ENCODE peak calls at places on chromosomes 1 and 21, in four cellular contexts. X, A, Z and W are unnamed samples.

GRCh38 chr1:226786550-226786949 is 47.5 kb upstream of the ITPKB start:
- DNase-seq in A (no peak), X (no peak), Z (no peak), W (no peak)

GRCh38 chr1:24020032-24020431 is 39.9 kb upstream of the SRSF10 start:
- DNase-seq in X (no peak), A (no peak), Z (peak), W (no peak)

GRCh38 chr1:199204231-199204630 is 565.4 kb downstream of the PTPRC start:
- DNase-seq in A (no peak), Z (no peak), X (no peak), W (no peak)

GRCh38 chr1:115428262-115428661 is 90.2 kb upstream of the NGF start:
- DNase-seq in Z (no peak), A (no peak), X (no peak), W (no peak)

GRCh38 chr1:81509619-81510018 is 291.1 kb upstream of the ADGRL2 start:
- DNase-seq in Z (no peak), X (peak), A (no peak), W (peak)

GRCh38 chr1:199292873-199293272 is 654.0 kb downstream of the PTPRC start:
- DNase-seq in X (no peak), Z (no peak), A (no peak), W (no peak)

GRCh38 chr1:54711536-54711935 is 4.1 kb upstream of the TTC4 start:
- DNase-seq in A (no peak), Z (no peak), X (no peak), W (no peak)

GRCh38 chr1:224700915-224701531 is 84.9 kb downstream of the CNIH3 start:
- DNase-seq in Z (peak), X (peak), A (no peak), W (no peak)

GRCh38 chr1:186420923-186421322 is 40.0 kb downstream of the PDC start:
- DNase-seq in X (no peak), Z (no peak), A (peak), W (no peak)

GRCh38 chr1:162234571-162234970 is 142.1 kb downstream of the SPATA46 start:
- DNase-seq in A (no peak), Z (no peak), X (no peak), W (no peak)

GRCh38 chr1:42165511-42166210 is 1.1 kb upstream of the GUCA2A start:
- DNase-seq in A (no peak), X (peak), Z (peak), W (peak)

GRCh38 chr1:209029737-209030136 is 553.8 kb upstream of the CAMK1G start:
- DNase-seq in A (no peak), X (no peak), Z (no peak), W (no peak)

GRCh38 chr1:198575715-198576641 is 35.5 kb upstream of the ATP6V1G3 start:
- DNase-seq in A (no peak), X (peak), Z (no peak), W (no peak)

GRCh38 chr1:3533051-3534048 is 78.0 kb downstream of the MEGF6 start:
- DNase-seq in X (no peak), A (no peak), Z (no peak), W (no peak)

GRCh38 chr1:156551866-156552265 is 20.5 kb downstream of the IQGAP3 start:
- DNase-seq in A (no peak), Z (peak), X (peak), W (no peak)

GRCh38 chr1:157000686-157001085 is 44.9 kb downstream of the ARHGEF11 start:
- DNase-seq in A (no peak), Z (peak), X (peak), W (no peak)

GRCh38 chr1:41840592-41841246 is 78.0 kb downstream of the HIVEP3 start:
- DNase-seq in X (peak), Z (no peak), A (no peak), W (no peak)

GRCh38 chr1:199226163-199226562 is 587.3 kb downstream of the PTPRC start:
- DNase-seq in A (peak), X (peak), Z (peak), W (no peak)

GRCh38 chr1:174242856-174243255 is 83.5 kb downstream of the RABGAP1L start:
- DNase-seq in X (no peak), A (no peak), Z (no peak), W (no peak)

GRCh38 chr1:214515544-214516433 is 35.6 kb downstream of the PTPN14 start:
- DNase-seq in X (no peak), Z (no peak), A (no peak), W (no peak)

GRCh38 chr1:198520524-198521254 is 19.8 kb downstream of the ATP6V1G3 start:
- DNase-seq in X (peak), Z (no peak), A (no peak), W (no peak)

GRCh38 chr1:205440476-205441317 is 15.1 kb downstream of the BLACAT1 start:
- DNase-seq in X (peak), A (no peak), Z (peak), W (peak)

GRCh38 chr1:206812456-206812855 is 40.2 kb upstream of the IL10 start:
- DNase-seq in X (no peak), A (no peak), Z (no peak), W (no peak)

GRCh38 chr1:230104395-230105244 is 37.6 kb downstream of the GALNT2 start:
- DNase-seq in X (peak), Z (peak), A (peak), W (peak)

GRCh38 chr1:75529488-75529887 is 81.4 kb downstream of the SLC44A5 start:
- DNase-seq in Z (peak), X (no peak), A (no peak), W (peak)

GRCh38 chr1:229013981-229014380 is 256.9 kb upstream of the RAB4A start:
- DNase-seq in X (no peak), Z (no peak), A (no peak), W (no peak)

GRCh38 chr21:42515708-42516502 is 2.3 kb downstream of the SLC37A1 start:
- DNase-seq in A (no peak), X (peak), Z (no peak), W (no peak)

GRCh38 chr21:43866233-43866632 is 1.2 kb downstream of the AGPAT3 start:
- DNase-seq in A (peak), X (peak), Z (peak), W (no peak)

GRCh38 chr1:155226910-155227260 is 18.4 kb downstream of the MTX1 start:
- DNase-seq in Z (peak), A (no peak), X (peak), W (no peak)

GRCh38 chr1:56156937-56157336 is 422.4 kb downstream of the PLPP3 start:
- DNase-seq in Z (no peak), X (no peak), A (no peak), W (no peak)

GRCh38 chr1:112267929-112268328 is 128.1 kb upstream of the CTTNBP2NL start:
- DNase-seq in Z (no peak), A (no peak), X (no peak), W (no peak)

DNA sequence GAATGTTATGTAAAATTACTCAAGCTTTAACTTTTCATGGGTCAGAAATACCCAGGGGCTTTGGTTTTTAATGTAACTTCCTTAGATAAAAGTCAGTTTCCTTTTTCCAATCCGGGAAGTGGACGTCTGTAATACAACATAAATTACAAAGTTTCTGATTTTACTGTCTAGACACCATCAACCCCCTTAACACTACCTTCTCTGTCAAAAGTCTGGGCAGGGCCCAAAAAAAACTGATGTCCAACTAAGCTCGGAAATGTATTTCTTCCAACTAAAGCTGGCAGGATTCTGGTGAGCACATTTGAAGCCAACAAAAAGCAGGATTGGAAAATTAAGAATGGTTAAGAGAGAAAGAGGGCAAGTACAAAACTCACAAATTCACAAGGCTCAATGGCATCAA is 24.4 kb downstream of the DDAH1 start:
- DNase-seq in A (no peak), Z (no peak), X (no peak), W (no peak)
- TF ChIP-seq CTCF in A (no peak), Z (no peak), X (no peak), W (no peak)

GRCh38 chr1:89274431-89274857 is 1.8 kb upstream of the GBP5 start:
- DNase-seq in X (peak), Z (peak), A (no peak), W (no peak)
- H3K4me3 ChIP-seq in X (no peak), Z (no peak), A (no peak), W (no peak)

DNA sequence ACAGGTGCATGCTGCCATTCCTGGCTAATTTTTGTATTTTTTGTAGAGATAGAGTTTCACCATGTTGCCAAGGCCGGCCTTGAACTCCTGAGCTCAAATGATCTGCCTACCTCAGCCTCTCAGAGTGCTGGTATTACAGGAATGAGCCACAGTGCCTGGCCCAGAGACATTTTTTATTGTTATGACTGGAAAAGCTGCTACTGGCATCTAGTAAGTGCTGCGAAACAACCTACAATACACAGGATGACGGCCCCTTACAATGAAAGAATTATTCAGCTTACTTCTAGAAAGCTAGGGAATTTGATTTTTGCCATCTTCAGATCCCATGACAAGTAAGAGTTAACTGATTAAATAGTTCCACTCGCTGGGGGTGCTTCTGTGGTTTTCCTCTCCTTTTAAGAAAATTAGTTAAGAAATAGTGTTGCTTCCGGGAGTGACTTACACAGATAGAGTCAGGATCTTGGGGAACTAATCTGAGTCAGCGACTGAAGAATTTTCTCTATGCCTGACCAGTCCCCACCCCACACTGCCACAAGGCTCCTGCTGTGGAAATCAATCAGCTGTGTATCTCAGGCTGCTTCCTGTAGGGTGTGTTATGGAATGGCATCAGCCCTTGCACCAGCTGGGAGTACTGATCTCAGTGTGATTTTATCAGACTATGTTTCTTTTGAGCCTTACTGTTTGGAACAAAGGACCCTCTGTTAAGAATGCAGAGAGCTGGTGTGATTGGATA is 93.0 kb upstream of the BMP8A start:
- DNase-seq in X (peak), Z (peak), A (peak), W (peak)
- TF ChIP-seq CTCF in X (no peak), Z (no peak), A (no peak), W (no peak)

DNA sequence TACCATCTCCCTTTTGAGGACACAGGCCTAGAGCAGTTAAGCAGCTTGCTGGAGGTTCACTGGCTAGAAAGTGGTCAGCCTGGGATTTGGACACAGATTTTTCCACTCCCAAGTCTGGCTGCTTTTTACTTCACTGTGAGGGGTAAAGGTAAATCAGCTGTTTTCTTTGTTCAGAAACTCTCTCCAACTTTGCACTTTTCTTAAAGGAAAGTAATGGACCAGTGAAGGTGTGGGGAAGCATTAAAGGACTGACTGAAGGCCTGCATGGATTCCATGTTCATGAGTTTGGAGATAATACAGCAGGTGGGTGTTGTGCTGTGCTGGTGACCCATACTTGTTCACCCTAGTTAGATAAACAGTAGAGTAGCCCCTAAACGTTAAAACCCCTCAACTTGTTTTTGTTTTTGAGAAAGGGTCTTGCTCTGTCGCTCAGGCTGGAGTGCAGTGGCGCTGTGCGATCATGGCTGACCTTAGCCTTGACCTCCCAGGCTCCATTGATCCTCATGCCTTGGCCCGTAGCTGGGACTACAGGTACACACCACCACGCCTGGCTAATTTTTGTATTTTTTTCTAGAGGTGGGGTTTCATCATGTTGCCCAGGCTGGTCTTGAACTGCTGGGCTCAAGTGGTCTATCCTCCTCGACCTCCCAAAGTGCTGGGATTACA is 4.2 kb downstream of the SOD1 start:
- DNase-seq in X (no peak), Z (no peak), A (no peak), W (no peak)
- H3K4me3 ChIP-seq in X (no peak), Z (no peak), A (no peak), W (no peak)

DNA sequence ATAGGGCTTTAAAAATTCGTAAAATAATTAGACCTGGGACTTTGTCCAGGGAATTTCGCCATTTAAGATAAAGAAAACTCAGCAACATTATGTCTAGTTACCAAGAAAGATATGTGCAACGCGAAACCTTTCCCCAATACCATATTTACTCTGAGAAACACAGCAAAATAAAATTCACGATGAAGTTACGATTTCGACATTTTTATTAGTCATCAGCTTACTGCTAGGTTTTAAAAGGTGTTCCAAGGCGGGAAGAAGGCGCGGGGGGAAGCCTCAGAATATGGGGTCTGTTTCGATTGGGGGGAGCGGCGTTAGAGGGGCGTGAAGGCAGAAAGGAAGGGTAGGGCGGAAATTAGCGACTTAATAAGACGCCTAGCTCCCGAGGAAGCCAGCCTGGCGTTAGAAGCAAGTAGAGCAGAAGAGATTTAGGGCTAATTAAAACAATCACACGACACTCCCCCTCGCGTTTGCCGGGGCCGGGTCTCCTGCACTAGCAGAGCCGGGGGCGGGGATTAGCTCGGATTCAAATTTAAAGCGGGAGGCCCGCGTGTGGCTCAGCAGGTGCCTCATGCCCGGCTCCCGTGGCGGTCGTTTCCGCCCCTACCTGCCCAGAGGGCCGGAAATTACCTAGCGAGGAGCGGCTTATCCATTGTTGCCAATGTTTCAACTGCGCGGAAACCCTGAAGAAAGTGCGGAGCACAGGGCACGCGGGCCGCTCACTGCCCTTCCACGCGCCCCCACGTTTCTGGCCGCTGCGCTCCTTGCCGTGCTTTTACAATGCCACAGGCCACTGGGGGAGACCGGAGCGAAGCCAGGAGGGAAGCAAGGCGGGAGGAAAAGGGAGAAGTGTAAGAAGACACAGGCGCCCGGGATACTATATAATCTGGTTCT is 795 bp upstream of the POU2F1 start:
- DNase-seq in Z (peak), X (peak), A (peak), W (peak)
- TF ChIP-seq CTCF in Z (no peak), X (no peak), A (no peak), W (no peak)

GRCh38 chr1:61626820-61627219 is 98.1 kb downstream of the TM2D1 start:
- DNase-seq in A (no peak), Z (no peak), X (no peak), W (no peak)
- H3K4me3 ChIP-seq in A (no peak), Z (no peak), X (no peak), W (no peak)

DNA sequence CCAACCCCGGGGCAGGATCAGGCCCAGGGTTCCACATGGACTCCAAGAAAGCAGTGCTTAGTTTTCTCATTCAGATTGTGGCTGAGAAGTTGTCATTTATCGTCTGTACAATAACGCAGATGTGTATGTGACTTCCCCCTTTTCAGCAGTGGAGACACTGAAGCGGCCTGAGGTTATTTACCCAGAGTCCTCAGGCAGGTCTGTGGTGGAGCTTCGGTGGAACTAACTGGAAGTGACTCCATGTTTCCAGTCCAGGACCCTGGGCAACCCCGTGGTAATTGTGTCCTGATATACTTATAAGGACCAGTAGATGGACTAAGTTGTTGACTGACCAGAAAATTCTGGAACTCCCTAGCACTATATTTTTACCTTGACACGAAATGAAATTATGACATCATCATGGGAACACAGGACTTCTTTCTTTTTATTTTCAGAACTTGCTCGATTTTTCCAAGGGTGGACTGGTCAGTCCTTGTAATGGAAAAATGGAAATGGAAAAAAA is 1.0 kb upstream of the IER5 start:
- DNase-seq in Z (no peak), X (no peak), A (no peak), W (no peak)
- TF ChIP-seq CTCF in Z (no peak), X (no peak), A (no peak), W (no peak)

GRCh38 chr1:90834354-90835171 is 117.5 kb upstream of the BARHL2 start:
- DNase-seq in A (no peak), Z (no peak), X (no peak), W (no peak)

GRCh38 chr1:90833497-90834087 is 116.5 kb upstream of the BARHL2 start:
- DNase-seq in Z (no peak), A (no peak), X (no peak), W (no peak)

GRCh38 chr1:90836345-90836679 is 119.2 kb upstream of the BARHL2 start:
- DNase-seq in X (no peak), Z (no peak), A (no peak), W (no peak)

GRCh38 chr1:90835661-90836344 is 118.7 kb upstream of the BARHL2 start:
- DNase-seq in X (no peak), A (no peak), Z (no peak), W (no peak)

GRCh38 chr1:90835172-90835660 is 118.1 kb upstream of the BARHL2 start:
- DNase-seq in Z (no peak), A (no peak), X (no peak), W (no peak)
- H3K4me3 ChIP-seq in Z (no peak), A (no peak), X (no peak), W (no peak)

GRCh38 chr1:31751822-31752241 is 12.3 kb downstream of the ADGRB2 start:
- DNase-seq in A (no peak), X (no peak), Z (no peak), W (no peak)
- TF ChIP-seq CTCF in A (no peak), X (no peak), Z (no peak), W (no peak)

GRCh38 chr1:2444138-2444591 is 31.8 kb upstream of the PEX10 start:
- DNase-seq in Z (no peak), A (no peak), X (no peak), W (no peak)
- H3K4me3 ChIP-seq in Z (no peak), A (no peak), X (no peak), W (peak)